ENCODE peak calls at places on chromosomes 16 and 17, in six cellular contexts. T, I, E, O, L and P are unnamed samples. For H3K4me1, the result is how much of the 10 kb centered on the place peaks cover.

GRCh38 chr17:74758846-74759163 is 10.4 kb downstream of the NHERF1 start:
- DNase-seq in O (no peak), I (no peak), L (no peak), T (no peak), E (no peak), P (no peak)

GRCh38 chr17:882827-883585 is 96.6 kb downstream of the NXN start:
- DNase-seq in O (no peak), L (no peak), T (no peak), I (peak), E (peak), P (no peak)

GRCh38 chr16:15907863-15908478 is 19.6 kb upstream of the CEP20 start:
- DNase-seq in O (no peak), T (peak), I (peak), L (no peak), E (no peak), P (peak)

GRCh38 chr16:53346-54236 is at the start of the genes POLR3K and SNRNP25:
- DNase-seq in E (peak), L (peak), O (peak), T (peak), I (peak), P (peak)

GRCh38 chr16:10322723-10323527 is 62.9 kb upstream of the ATF7IP2 start:
- DNase-seq in L (no peak), E (no peak), O (no peak), T (no peak), I (peak), P (no peak)

GRCh38 chr17:13735861-13736260 is 134.1 kb upstream of the HS3ST3A1 start:
- DNase-seq in T (no peak), E (no peak), L (no peak), O (no peak), I (no peak), P (no peak)

GRCh38 chr17:50060951-50061712 is 5.2 kb downstream of the ITGA3 start:
- DNase-seq in I (no peak), L (peak), T (peak), E (peak), O (no peak), P (peak)

GRCh38 chr16:31428277-31428597 is at the start of gene COX6A2:
- DNase-seq in L (no peak), I (no peak), O (no peak), E (no peak), T (no peak), P (no peak)

GRCh38 chr16:27841911-27842310 is 221.6 kb downstream of the GSG1L start:
- DNase-seq in E (peak), O (no peak), T (no peak), I (no peak), L (peak), P (peak)

GRCh38 chr16:82302007-82302733 is 132.1 kb upstream of the MPHOSPH6 start:
- DNase-seq in O (no peak), I (no peak), T (no peak), L (no peak), E (no peak), P (no peak)

GRCh38 chr16:1532771-1533170 is 695 bp upstream of the TMEM204 start:
- DNase-seq in T (no peak), O (peak), I (no peak), E (no peak), L (no peak), P (no peak)

GRCh38 chr17:835263-835662 is 53.1 kb downstream of the MRM3 start:
- DNase-seq in E (no peak), T (peak), I (peak), O (no peak), L (no peak), P (peak)

GRCh38 chr17:74490716-74491115 is 24.3 kb downstream of the CD300A start:
- DNase-seq in O (no peak), I (no peak), T (no peak), L (no peak), E (peak), P (no peak)

GRCh38 chr16:89633064-89633631 is 19.7 kb downstream of the DPEP1 start:
- DNase-seq in I (no peak), O (no peak), T (no peak), E (no peak), L (no peak), P (no peak)

GRCh38 chr16:27246439-27246838 is 22.1 kb downstream of the NSMCE1 start:
- DNase-seq in T (peak), E (no peak), O (no peak), L (no peak), I (no peak), P (no peak)

GRCh38 chr16:83660282-83660681 is 147.5 kb upstream of the HSBP1 start:
- DNase-seq in T (no peak), E (no peak), O (no peak), L (no peak), I (no peak), P (no peak)

GRCh38 chr16:14196011-14196410 is 124.9 kb downstream of the MRTFB start:
- DNase-seq in O (no peak), T (no peak), E (no peak), L (no peak), I (no peak), P (no peak)

GRCh38 chr17:1413281-1413791 is 13.3 kb upstream of the YWHAE start:
- DNase-seq in L (peak), I (peak), O (peak), T (no peak), E (no peak), P (peak)

GRCh38 chr17:46009681-46010596 is 10.9 kb downstream of the STH start:
- DNase-seq in O (no peak), I (no peak), E (no peak), L (no peak), T (no peak), P (no peak)

GRCh38 chr17:76265624-76266243 is 586 bp downstream of the UBALD2 start:
- DNase-seq in E (peak), I (peak), T (peak), O (peak), L (peak), P (peak)

GRCh38 chr17:38584350-38584925 is 21.3 kb downstream of the SRCIN1 start:
- DNase-seq in T (peak), L (peak), I (peak), O (peak), E (no peak), P (peak)

DNA sequence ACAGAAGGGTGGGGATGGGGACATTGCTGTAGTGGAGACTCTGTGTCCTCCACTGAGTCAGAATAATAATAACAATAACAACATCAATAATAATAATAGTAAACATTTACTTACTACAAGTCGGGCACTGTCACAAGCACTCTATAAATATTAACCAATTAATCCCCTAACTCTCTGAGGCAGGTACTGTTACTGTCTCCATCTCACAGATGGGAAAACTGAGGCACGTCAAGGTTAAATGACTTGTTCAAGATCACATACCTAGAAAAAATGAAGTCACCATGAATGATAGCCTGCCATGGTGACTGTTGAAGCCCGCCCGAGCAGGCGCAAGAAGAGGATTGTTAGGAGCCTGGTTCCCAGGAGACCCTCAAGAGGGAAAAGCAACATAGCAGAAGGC is 10.2 kb downstream of the PRR29 start:
- DNase-seq in O (no peak), I (no peak), E (no peak), L (no peak), T (no peak), P (no peak)
- H3K4me1 ChIP-seq in O (under half), I (under half), E (under half), L (half or more), T (under half), P (under half)

GRCh38 chr16:75246504-75247205 is 4.8 kb downstream of the BCAR1 start:
- DNase-seq in L (no peak), E (no peak), O (no peak), I (no peak), T (no peak), P (no peak)
- H3K4me1 ChIP-seq in L (half or more), E (half or more), O (under half), I (half or more), T (under half), P (under half)

GRCh38 chr17:3981455-3981854 is 17.2 kb upstream of the ATP2A3 start:
- DNase-seq in L (no peak), I (no peak), E (peak), O (peak), T (peak), P (peak)
- H3K4me1 ChIP-seq in L (under half), I (under half), E (under half), O (under half), T (under half), P (under half)

GRCh38 chr17:81336296-81336929 is 41.3 kb upstream of the SLC38A10 start:
- DNase-seq in O (no peak), I (no peak), L (peak), T (no peak), E (peak), P (no peak)

GRCh38 chr17:81336930-81337325 is 41.8 kb upstream of the SLC38A10 start:
- DNase-seq in O (no peak), I (peak), E (no peak), T (peak), L (peak), P (no peak)

GRCh38 chr17:81338301-81339179 is 43.4 kb upstream of the SLC38A10 start:
- DNase-seq in E (no peak), O (peak), I (peak), T (peak), L (peak), P (no peak)

GRCh38 chr17:81339180-81339501 is 44.0 kb upstream of the SLC38A10 start:
- DNase-seq in I (peak), O (no peak), T (peak), L (no peak), E (no peak), P (no peak)

DNA sequence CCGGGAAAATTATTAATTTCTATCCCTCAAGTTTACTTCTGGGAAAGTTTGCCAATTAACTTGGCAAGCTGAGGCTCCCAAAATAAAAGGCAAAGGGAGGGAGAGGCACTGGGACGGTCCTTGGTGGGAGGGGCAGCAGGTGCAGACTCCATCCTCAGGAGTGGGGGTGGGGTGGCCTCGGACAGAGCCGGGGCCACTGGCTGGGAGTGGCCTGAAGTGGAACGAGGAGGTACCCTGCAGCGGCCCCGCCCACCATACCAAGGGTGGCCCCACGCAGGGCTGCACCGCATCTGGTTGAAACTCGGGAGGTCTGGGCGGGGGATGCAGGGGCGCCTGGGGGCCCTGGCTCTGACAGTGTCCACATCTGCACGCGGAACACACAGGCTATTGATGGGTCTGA is 42.3 kb upstream of the SLC38A10 start:
- DNase-seq in E (no peak), T (peak), I (no peak), L (peak), O (peak), P (no peak)
- H3K4me1 ChIP-seq in E (half or more), T (under half), I (half or more), L (half or more), O (under half), P (under half)

DNA sequence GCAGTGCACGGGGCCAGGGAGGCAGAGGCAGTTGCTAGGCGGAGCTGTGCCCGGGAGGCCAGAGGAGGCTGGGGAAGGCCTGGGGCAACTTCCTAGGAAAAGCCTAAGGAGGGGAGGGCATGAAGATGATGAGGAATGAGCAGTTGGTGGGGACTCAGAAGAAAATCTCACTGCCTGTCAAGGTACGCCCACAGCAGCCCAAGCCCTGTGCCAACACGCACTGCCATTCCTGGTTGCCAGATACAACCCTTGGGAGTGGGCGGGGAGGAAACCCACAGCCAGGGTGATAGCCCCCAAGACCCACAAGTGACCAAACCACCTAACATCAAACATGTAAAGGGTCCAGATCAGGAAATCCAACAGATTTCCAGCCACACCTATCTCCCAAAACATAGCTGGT is 36.2 kb downstream of the SMPD3 start:
- DNase-seq in T (no peak), O (no peak), L (peak), I (no peak), E (no peak), P (no peak)
- H3K4me1 ChIP-seq in T (under half), O (under half), L (under half), I (under half), E (under half), P (under half)

GRCh38 chr17:17818088-17818526 is 18.7 kb downstream of the SREBF1 start:
- DNase-seq in I (no peak), O (no peak), E (no peak), T (peak), L (no peak), P (no peak)

GRCh38 chr17:17819561-17819995 is 17.2 kb downstream of the SREBF1 start:
- DNase-seq in L (peak), T (peak), I (peak), E (peak), O (peak), P (no peak)

GRCh38 chr17:17820046-17820445 is 16.7 kb downstream of the SREBF1 start:
- DNase-seq in I (no peak), E (no peak), O (no peak), T (no peak), L (no peak), P (no peak)

GRCh38 chr17:17820457-17821158 is 16.2 kb downstream of the SREBF1 start:
- DNase-seq in O (no peak), I (no peak), L (no peak), T (no peak), E (no peak), P (no peak)

DNA sequence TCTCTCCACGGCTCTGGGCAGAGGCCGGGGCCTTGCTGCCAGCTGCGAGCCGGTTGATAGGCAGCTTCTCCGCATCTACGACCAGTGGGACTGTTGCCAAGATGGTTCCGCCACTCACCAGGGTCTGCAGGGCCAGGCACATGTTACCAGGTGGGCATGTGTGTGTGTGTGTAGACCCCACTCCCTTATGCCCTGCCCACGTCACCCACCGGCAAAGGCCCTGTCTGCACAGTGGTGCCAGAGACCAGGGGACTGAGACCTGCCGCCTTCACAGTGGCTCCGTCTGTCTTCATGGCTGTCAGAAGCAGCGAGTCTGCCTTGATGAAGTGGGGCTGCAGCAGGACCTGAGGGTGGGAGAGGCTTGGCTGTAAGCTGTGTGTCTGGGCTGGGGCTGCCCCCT is 17.7 kb downstream of the SREBF1 start:
- DNase-seq in O (no peak), T (no peak), E (no peak), L (no peak), I (no peak), P (no peak)
- H3K4me1 ChIP-seq in O (under half), T (under half), E (half or more), L (half or more), I (under half), P (under half)

GRCh38 chr16:2966803-2967184 is 2.4 kb upstream of the PAQR4 start:
- DNase-seq in O (no peak), T (peak), L (peak), E (no peak), I (no peak), P (peak)
- H3K4me1 ChIP-seq in O (under half), T (under half), L (half or more), E (half or more), I (under half), P (under half)

GRCh38 chr16:72744064-72744793 is 303.7 kb downstream of the ZFHX3 start:
- DNase-seq in T (no peak), E (no peak), I (no peak), L (no peak), O (no peak), P (no peak)

GRCh38 chr16:72740346-72740745 is 307.6 kb downstream of the ZFHX3 start:
- DNase-seq in L (no peak), T (no peak), I (no peak), E (no peak), O (no peak), P (no peak)

GRCh38 chr16:72736074-72736473 is 311.9 kb downstream of the ZFHX3 start:
- DNase-seq in O (no peak), I (no peak), L (no peak), E (no peak), T (peak), P (no peak)

GRCh38 chr16:72743011-72743761 is 304.7 kb downstream of the ZFHX3 start:
- DNase-seq in I (no peak), T (no peak), O (no peak), E (no peak), L (no peak), P (no peak)

DNA sequence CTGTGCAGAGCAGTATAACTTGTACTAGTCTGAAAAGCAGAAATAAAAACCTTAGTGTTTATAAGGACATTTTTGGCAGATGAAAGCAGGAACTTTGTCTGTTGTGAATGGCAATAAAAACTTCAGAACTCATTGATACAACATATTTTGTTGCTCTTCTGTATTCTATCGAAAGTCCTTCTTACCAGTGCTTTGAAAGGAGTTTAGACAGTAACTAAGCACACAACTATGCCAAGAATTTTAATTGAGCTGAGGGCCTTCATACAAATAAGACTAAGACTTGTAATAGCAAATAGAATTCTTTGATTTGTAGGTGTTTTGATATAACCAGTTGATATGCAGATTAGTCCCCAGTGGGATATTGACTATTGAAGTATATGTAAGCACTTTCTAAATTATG is 308.4 kb downstream of the ZFHX3 start:
- DNase-seq in L (no peak), E (no peak), O (no peak), I (no peak), T (no peak), P (no peak)
- H3K4me1 ChIP-seq in L (under half), E (under half), O (under half), I (under half), T (under half), P (under half)

DNA sequence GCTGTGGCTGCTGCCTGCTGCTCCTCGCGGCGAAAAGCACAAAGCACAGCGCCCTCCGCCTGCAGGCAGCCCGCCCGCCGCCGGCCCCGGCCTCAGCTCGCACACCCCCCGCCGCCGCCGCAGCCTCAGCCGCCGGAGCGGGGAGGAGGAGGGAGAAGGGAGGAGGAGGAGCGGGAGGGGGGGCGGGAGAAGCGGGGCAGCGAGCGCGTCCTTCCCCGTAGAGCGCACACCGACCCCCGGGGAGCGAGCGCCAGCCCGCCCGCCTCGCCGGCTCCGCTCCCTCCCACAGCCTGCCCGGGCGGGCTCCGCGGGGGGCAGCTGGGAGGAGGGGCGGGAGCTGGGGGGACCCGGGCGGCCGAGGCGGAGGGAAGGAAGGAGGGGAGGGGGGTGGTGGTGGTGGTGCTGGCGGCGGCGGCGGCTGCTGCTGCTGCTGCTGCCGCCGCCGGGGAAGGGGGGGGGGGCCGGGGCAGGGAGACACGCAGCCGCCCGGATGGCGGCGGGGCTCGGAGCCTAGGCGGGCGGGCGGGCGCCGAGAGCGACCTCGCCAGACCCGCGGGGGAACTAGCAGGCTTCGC is at the start of gene UBTF:
- DNase-seq in E (peak), I (peak), L (peak), O (peak), T (peak), P (peak)
- H3K4me1 ChIP-seq in E (under half), I (under half), L (half or more), O (under half), T (under half), P (under half)

GRCh38 chr17:36941265-36942021 is 4.2 kb downstream of the LHX1 start:
- DNase-seq in T (peak), O (no peak), I (no peak), E (no peak), L (no peak), P (no peak)
- H3K4me1 ChIP-seq in T (under half), O (under half), I (under half), E (half or more), L (half or more), P (under half)